ENCODE peak calls at places on chromosomes 2 and 18, in four cellular contexts. P is PC-9, R is SK-N-SH, H is neural progenitor cell. N is an unnamed sample. For H3F3A, the result is how much of the 10 kb centered on the place peaks cover.

GRCh38 chr2:147297820-147298219 is 547.0 kb upstream of the ACVR2A start:
- DNase-seq in P (no peak), H (no peak), R (no peak), N (no peak)

GRCh38 chr2:135913726-135914365 is 37.6 kb upstream of the MCM6 start:
- DNase-seq in H (peak), P (peak), R (peak), N (peak)

GRCh38 chr2:79530443-79530842 is 17.6 kb downstream of the CTNNA2 start:
- DNase-seq in P (no peak), R (no peak), H (peak), N (peak)

GRCh38 chr2:105114551-105114950 is 76.7 kb downstream of the MRPS9 start:
- DNase-seq in R (peak), P (no peak), H (peak), N (peak)

GRCh38 chr2:9980520-9980919 is 29.0 kb downstream of the GRHL1 start:
- DNase-seq in P (no peak), H (no peak), R (no peak), N (no peak)

GRCh38 chr2:45261746-45262145 is 252.5 kb upstream of the SIX2 start:
- DNase-seq in R (no peak), P (no peak), H (no peak), N (no peak)

GRCh38 chr2:112621792-112622527 is 23.8 kb upstream of the SLC20A1 start:
- DNase-seq in P (no peak), H (peak), R (no peak), N (peak)

GRCh38 chr2:144683955-144684354 is 164.0 kb upstream of the ZEB2 start:
- DNase-seq in H (no peak), P (no peak), R (no peak), N (no peak)

GRCh38 chr2:98461650-98462049 is 17.0 kb downstream of the INPP4A start:
- DNase-seq in H (no peak), P (no peak), R (no peak), N (no peak)
- H3F3A ChIP-seq in H (under half), P (under half), R (under half), N (under half)

GRCh38 chr2:157415632-157416101 is 28.2 kb downstream of the CYTIP start:
- DNase-seq in R (no peak), H (no peak), P (no peak), N (no peak)
- H3F3A ChIP-seq in R (under half), H (under half), P (under half), N (under half)

DNA sequence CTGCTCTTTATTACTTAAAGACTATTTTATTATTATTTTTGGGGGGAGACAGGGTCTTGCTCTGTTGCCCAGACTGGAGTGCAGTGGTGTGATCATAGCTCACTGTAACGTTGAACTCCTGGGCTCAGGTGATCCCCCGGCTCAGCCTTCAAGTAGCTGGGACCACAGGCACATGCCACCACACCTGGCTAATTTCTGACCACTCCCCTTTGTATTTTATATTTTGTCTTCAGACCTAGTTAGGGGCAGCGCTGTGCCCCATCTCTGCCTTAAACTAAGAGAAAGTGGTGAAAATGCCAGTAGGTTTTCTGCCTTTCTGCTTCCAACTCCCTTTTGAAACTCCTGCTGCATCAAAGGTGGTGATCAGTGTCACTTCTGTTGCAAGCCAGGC is 82.5 kb downstream of the LPIN1 start:
- DNase-seq in H (no peak), R (no peak), P (peak), N (no peak)
- H3F3A ChIP-seq in H (under half), R (under half), P (under half), N (under half)

GRCh38 chr2:18731661-18732060 is 142.3 kb upstream of the NT5C1B start:
- DNase-seq in R (no peak), H (no peak), P (no peak), N (no peak)
- H3F3A ChIP-seq in R (under half), H (under half), P (under half), N (under half)

DNA sequence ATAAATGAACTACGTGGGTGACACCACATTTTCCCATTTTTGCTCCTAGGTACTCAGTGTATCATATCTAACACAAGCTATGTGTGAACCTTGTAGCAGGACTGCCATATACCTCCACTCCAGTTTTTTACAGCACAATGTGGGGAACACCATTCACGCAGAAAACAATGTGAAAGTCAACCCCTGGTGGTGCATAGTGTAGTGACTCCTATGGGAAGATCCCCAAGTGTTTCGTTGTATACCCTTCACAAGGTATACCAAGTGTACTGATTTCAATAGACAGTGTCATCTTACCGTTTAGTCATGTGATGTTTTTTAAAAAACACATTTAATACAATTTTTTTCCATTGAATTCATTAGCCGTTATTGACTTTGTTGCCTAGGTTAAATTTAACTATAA is 68.1 kb downstream of the ANKRD12 start:
- DNase-seq in H (no peak), P (no peak), R (no peak), N (no peak)
- H3F3A ChIP-seq in H (under half), P (under half), R (under half), N (under half)

DNA sequence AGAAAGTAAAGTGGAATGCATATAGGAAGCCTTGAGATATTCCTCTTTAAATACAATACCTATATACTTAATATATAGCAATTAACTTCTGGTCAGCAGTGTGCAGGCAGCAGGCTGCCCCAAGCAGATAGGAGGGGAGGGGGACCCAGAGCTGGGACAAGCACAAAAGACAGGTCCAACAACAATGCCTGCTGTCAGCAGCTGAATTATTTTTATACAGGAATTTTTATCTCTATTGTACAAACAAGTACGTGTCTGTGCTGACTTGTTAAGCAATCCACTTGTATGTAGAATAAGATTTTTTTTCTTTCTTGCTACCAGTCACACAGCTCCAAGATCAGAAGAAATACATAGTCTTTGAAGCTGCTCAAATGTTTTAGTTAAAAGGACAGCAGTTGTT is 16.7 kb downstream of the BCL11A start:
- DNase-seq in P (no peak), R (no peak), H (no peak), N (no peak)
- H3F3A ChIP-seq in P (under half), R (under half), H (under half), N (under half)